ENCODE peak calls at places on chromosomes 11 and 22, in nine cellular contexts. One of them, this sample, is unnamed.

GRCh38 chr11:1778141-1778911 is 14.6 kb upstream of the CTSD start:
- DNase-seq in heart left ventricle: no peak
- DNase-seq in tibial nerve: no peak
- DNase-seq in bronchial epithelial cell: no peak
- DNase-seq in adrenal gland: no peak
- DNase-seq in foreskin fibroblast: no peak
- DNase-seq in AG04450: no peak
- DNase-seq in CD8-positive, alpha-beta T cell: no peak
- DNase-seq in upper lobe of right lung: peak; percentile 85
- DNase-seq in this sample: no peak

GRCh38 chr11:107018274-107018901 is at the start of gene GUCY1A2:
- DNase-seq in adrenal gland: no peak
- DNase-seq in foreskin fibroblast: no peak
- DNase-seq in heart left ventricle: peak; percentile 56
- DNase-seq in tibial nerve: no peak
- DNase-seq in AG04450: no peak
- DNase-seq in CD8-positive, alpha-beta T cell: no peak
- DNase-seq in upper lobe of right lung: no peak
- DNase-seq in bronchial epithelial cell: no peak
- DNase-seq in this sample: no peak

GRCh38 chr22:38845368-38845740 is 1.5 kb upstream of the NPTXR start:
- DNase-seq in heart left ventricle: no peak
- DNase-seq in upper lobe of right lung: no peak
- DNase-seq in CD8-positive, alpha-beta T cell: no peak
- DNase-seq in foreskin fibroblast: no peak
- DNase-seq in bronchial epithelial cell: no peak
- DNase-seq in tibial nerve: no peak
- DNase-seq in adrenal gland: no peak
- DNase-seq in AG04450: no peak
- DNase-seq in this sample: no peak

GRCh38 chr11:117498791-117499190 is 171.1 kb downstream of the CEP164 start:
- DNase-seq in tibial nerve: no peak
- DNase-seq in CD8-positive, alpha-beta T cell: no peak
- DNase-seq in foreskin fibroblast: no peak
- DNase-seq in adrenal gland: no peak
- DNase-seq in upper lobe of right lung: no peak
- DNase-seq in AG04450: no peak
- DNase-seq in heart left ventricle: no peak
- DNase-seq in bronchial epithelial cell: no peak
- DNase-seq in this sample: no peak

GRCh38 chr22:50461979-50462540 is 12.8 kb downstream of the SBF1 start:
- DNase-seq in bronchial epithelial cell: no peak
- DNase-seq in adrenal gland: no peak
- DNase-seq in upper lobe of right lung: no peak
- DNase-seq in AG04450: no peak
- DNase-seq in heart left ventricle: no peak
- DNase-seq in CD8-positive, alpha-beta T cell: no peak
- DNase-seq in foreskin fibroblast: no peak
- DNase-seq in tibial nerve: no peak
- DNase-seq in this sample: no peak

GRCh38 chr22:50341977-50342650 is 1.0 kb upstream of the PPP6R2 start:
- DNase-seq in AG04450: peak; percentile 61
- DNase-seq in CD8-positive, alpha-beta T cell: peak; percentile 92
- DNase-seq in upper lobe of right lung: peak; percentile 93
- DNase-seq in foreskin fibroblast: peak; percentile 66
- DNase-seq in heart left ventricle: peak; percentile 94
- DNase-seq in tibial nerve: peak; percentile 95
- DNase-seq in adrenal gland: peak; percentile 96
- DNase-seq in bronchial epithelial cell: peak; percentile 64
- DNase-seq in this sample: peak; percentile 45

GRCh38 chr11:44983786-44984185 is 33.1 kb upstream of the TP53I11 start:
- DNase-seq in adrenal gland: no peak
- DNase-seq in bronchial epithelial cell: peak; percentile 4
- DNase-seq in tibial nerve: no peak
- DNase-seq in heart left ventricle: no peak
- DNase-seq in CD8-positive, alpha-beta T cell: no peak
- DNase-seq in AG04450: no peak
- DNase-seq in upper lobe of right lung: no peak
- DNase-seq in foreskin fibroblast: no peak
- DNase-seq in this sample: no peak

GRCh38 chr11:122976734-122977454 is 4.7 kb downstream of the BSX start:
- DNase-seq in upper lobe of right lung: no peak
- DNase-seq in adrenal gland: no peak
- DNase-seq in foreskin fibroblast: no peak
- DNase-seq in heart left ventricle: no peak
- DNase-seq in tibial nerve: no peak
- DNase-seq in CD8-positive, alpha-beta T cell: no peak
- DNase-seq in bronchial epithelial cell: no peak
- DNase-seq in AG04450: no peak
- DNase-seq in this sample: no peak

GRCh38 chr11:102495161-102496042 is 35.1 kb downstream of the MMP7 start:
- DNase-seq in CD8-positive, alpha-beta T cell: peak; percentile 39
- DNase-seq in bronchial epithelial cell: peak; percentile 76
- DNase-seq in adrenal gland: peak; percentile 62
- DNase-seq in heart left ventricle: no peak
- DNase-seq in foreskin fibroblast: peak; percentile 66
- DNase-seq in upper lobe of right lung: no peak
- DNase-seq in AG04450: peak; percentile 75
- DNase-seq in tibial nerve: no peak
- DNase-seq in this sample: peak; percentile 55

GRCh38 chr22:37010976-37011375 is 8.3 kb downstream of the TST start:
- DNase-seq in tibial nerve: no peak
- DNase-seq in adrenal gland: no peak
- DNase-seq in bronchial epithelial cell: no peak
- DNase-seq in heart left ventricle: no peak
- DNase-seq in foreskin fibroblast: no peak
- DNase-seq in AG04450: no peak
- DNase-seq in CD8-positive, alpha-beta T cell: no peak
- DNase-seq in upper lobe of right lung: peak; percentile 57
- DNase-seq in this sample: no peak

GRCh38 chr11:102869354-102869753 is 5.4 kb downstream of the MMP12 start:
- DNase-seq in tibial nerve: no peak
- DNase-seq in CD8-positive, alpha-beta T cell: no peak
- DNase-seq in adrenal gland: no peak
- DNase-seq in bronchial epithelial cell: peak; percentile 45
- DNase-seq in heart left ventricle: no peak
- DNase-seq in foreskin fibroblast: no peak
- DNase-seq in upper lobe of right lung: no peak
- DNase-seq in AG04450: no peak
- DNase-seq in this sample: no peak

GRCh38 chr11:63846897-63847296 is 8.0 kb downstream of the MARK2 start:
- DNase-seq in CD8-positive, alpha-beta T cell: no peak
- DNase-seq in tibial nerve: no peak
- DNase-seq in heart left ventricle: no peak
- DNase-seq in AG04450: no peak
- DNase-seq in upper lobe of right lung: no peak
- DNase-seq in foreskin fibroblast: no peak
- DNase-seq in bronchial epithelial cell: no peak
- DNase-seq in adrenal gland: no peak
- DNase-seq in this sample: no peak

DNA sequence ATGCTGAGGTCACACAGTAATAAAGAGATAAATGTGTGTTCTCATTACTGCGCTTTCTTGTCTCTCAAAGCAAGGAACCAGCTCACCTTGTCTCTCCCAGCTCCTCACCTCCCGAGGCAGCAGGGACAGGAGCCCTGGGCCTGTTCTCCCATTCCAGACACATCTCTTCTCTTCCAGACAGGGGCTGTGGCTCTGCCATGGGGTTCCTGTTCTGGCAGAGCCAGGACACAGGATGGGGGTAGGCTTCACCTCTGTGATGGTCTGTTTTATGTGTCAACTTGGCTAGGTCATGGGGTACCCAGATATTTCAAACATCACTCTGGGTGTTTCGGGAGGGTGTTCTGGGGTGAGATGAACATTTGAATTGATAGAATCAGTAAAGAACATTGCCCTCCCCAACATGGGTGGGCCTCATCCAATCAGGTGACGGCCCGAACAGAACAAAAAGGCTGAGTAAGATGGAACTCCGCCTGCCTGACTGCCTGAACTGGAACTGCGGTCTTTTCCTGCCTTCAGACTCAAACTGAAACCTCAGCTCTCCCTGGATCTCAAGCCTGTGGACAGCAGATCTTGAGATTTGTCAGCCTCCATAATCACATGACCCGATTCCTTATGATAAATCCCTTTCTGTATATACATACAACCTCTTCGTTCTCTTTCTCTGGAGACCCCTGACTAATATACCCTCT is 2.0 kb upstream of the VSIG10L2 start:
- DNase-seq in upper lobe of right lung: peak; percentile 18
- DNase-seq in foreskin fibroblast: no peak
- DNase-seq in tibial nerve: no peak
- DNase-seq in CD8-positive, alpha-beta T cell: no peak
- DNase-seq in bronchial epithelial cell: no peak
- DNase-seq in AG04450: no peak
- DNase-seq in adrenal gland: peak; percentile 6
- DNase-seq in heart left ventricle: no peak
- DNase-seq in this sample: no peak
- H3K4me3 ChIP-seq in upper lobe of right lung: no peak overlapping the region
- H3K4me3 ChIP-seq in foreskin fibroblast: no peak overlapping the region
- H3K4me3 ChIP-seq in tibial nerve: no peak overlapping the region
- H3K4me3 ChIP-seq in CD8-positive, alpha-beta T cell: no peak overlapping the region
- H3K4me3 ChIP-seq in bronchial epithelial cell: no peak overlapping the region
- H3K4me3 ChIP-seq in AG04450: no peak overlapping the region
- H3K4me3 ChIP-seq in adrenal gland: no peak overlapping the region
- H3K4me3 ChIP-seq in heart left ventricle: no peak overlapping the region
- H3K4me3 ChIP-seq in this sample: no peak overlapping the region

DNA sequence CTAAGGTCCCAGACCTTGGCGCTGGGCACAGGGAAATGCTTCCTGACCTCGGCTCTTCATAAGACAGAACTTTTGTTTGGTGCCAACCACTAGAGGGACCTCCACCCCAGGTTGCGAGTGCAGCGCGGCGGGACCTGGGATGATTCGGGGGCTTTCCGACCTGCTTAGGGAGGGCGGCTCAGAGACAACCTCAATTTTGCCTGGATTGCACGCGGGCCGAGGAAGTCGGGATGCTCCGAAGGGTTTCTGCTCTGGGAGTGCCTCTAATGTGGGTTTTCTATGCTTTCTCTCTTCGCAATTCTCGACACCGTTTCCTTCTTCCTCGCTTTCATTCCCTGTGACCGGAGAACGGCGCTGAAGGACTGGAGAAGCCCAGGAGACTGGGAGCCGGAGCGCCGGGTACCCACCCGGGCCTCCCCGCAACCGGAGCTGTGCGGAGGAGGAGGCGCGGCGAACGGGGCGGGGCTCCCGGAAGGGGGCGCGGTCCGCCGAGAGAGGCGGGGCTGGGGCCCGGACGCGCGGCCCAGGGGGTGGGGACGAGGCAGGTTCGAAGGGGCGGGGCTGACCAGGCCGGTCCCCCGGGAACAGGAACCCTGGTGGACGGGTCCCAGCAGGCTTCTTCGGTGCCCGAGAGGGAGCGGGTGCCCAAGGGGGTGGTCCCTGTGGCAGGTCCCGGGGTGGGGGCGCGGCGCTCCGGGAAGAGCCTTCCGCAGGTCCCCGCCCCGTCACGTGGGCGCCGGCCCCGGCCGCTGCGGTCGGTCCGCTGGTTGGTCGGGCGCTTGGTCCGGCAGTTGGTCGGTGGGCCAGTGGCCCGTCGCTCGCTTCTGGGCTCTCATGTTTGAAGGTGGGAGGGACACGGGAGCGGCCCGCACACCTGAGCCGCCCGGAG is at the start of gene PPFIBP2:
- DNase-seq in CD8-positive, alpha-beta T cell: peak; percentile 86
- DNase-seq in adrenal gland: peak; percentile 88
- DNase-seq in AG04450: no peak
- DNase-seq in heart left ventricle: peak; percentile 91
- DNase-seq in foreskin fibroblast: peak; percentile 61
- DNase-seq in tibial nerve: peak; percentile 67
- DNase-seq in bronchial epithelial cell: peak; percentile 58
- DNase-seq in upper lobe of right lung: peak; percentile 92
- DNase-seq in this sample: no peak
- H3K4me3 ChIP-seq in CD8-positive, alpha-beta T cell: peak within 1 kb of the TSS; percentile 93
- H3K4me3 ChIP-seq in adrenal gland: peak within 1 kb of the TSS; percentile 91
- H3K4me3 ChIP-seq in AG04450: peak within 1 kb of the TSS; percentile 69
- H3K4me3 ChIP-seq in heart left ventricle: peak within 1 kb of the TSS; percentile 76
- H3K4me3 ChIP-seq in foreskin fibroblast: peak within 1 kb of the TSS; percentile 80
- H3K4me3 ChIP-seq in tibial nerve: peak within 1 kb of the TSS; percentile 90
- H3K4me3 ChIP-seq in bronchial epithelial cell: peak within 1 kb of the TSS; percentile 73
- H3K4me3 ChIP-seq in upper lobe of right lung: peak within 1 kb of the TSS; percentile 67
- H3K4me3 ChIP-seq in this sample: peak within 1 kb of the TSS; percentile 100

GRCh38 chr22:19176732-19177131 is 1.8 kb downstream of the SLC25A1 start:
- DNase-seq in CD8-positive, alpha-beta T cell: no peak
- DNase-seq in bronchial epithelial cell: no peak
- DNase-seq in AG04450: no peak
- DNase-seq in adrenal gland: no peak
- DNase-seq in tibial nerve: no peak
- DNase-seq in heart left ventricle: no peak
- DNase-seq in upper lobe of right lung: no peak
- DNase-seq in foreskin fibroblast: no peak
- DNase-seq in this sample: no peak
- H3K4me3 ChIP-seq in CD8-positive, alpha-beta T cell: no peak overlapping the region
- H3K4me3 ChIP-seq in bronchial epithelial cell: no peak overlapping the region
- H3K4me3 ChIP-seq in AG04450: peak overlapping the region; percentile 68
- H3K4me3 ChIP-seq in adrenal gland: no peak overlapping the region
- H3K4me3 ChIP-seq in tibial nerve: no peak overlapping the region
- H3K4me3 ChIP-seq in heart left ventricle: no peak overlapping the region
- H3K4me3 ChIP-seq in upper lobe of right lung: no peak overlapping the region
- H3K4me3 ChIP-seq in foreskin fibroblast: peak overlapping the region; percentile 56
- H3K4me3 ChIP-seq in this sample: no peak overlapping the region

GRCh38 chr11:134562941-134563471 is 151.0 kb upstream of the B3GAT1 start:
- DNase-seq in tibial nerve: no peak
- DNase-seq in CD8-positive, alpha-beta T cell: no peak
- DNase-seq in heart left ventricle: no peak
- DNase-seq in adrenal gland: peak; percentile 28
- DNase-seq in AG04450: no peak
- DNase-seq in upper lobe of right lung: peak; percentile 40
- DNase-seq in bronchial epithelial cell: no peak
- DNase-seq in foreskin fibroblast: no peak
- DNase-seq in this sample: no peak

GRCh38 chr11:134562176-134562575 is 150.1 kb upstream of the B3GAT1 start:
- DNase-seq in CD8-positive, alpha-beta T cell: no peak
- DNase-seq in upper lobe of right lung: peak; percentile 15
- DNase-seq in heart left ventricle: no peak
- DNase-seq in foreskin fibroblast: no peak
- DNase-seq in bronchial epithelial cell: no peak
- DNase-seq in tibial nerve: no peak
- DNase-seq in AG04450: no peak
- DNase-seq in adrenal gland: peak; percentile 13
- DNase-seq in this sample: no peak

GRCh38 chr11:134560566-134561347 is 148.7 kb upstream of the B3GAT1 start:
- DNase-seq in foreskin fibroblast: no peak
- DNase-seq in CD8-positive, alpha-beta T cell: no peak
- DNase-seq in AG04450: no peak
- DNase-seq in adrenal gland: no peak
- DNase-seq in tibial nerve: no peak
- DNase-seq in upper lobe of right lung: peak; percentile 48
- DNase-seq in bronchial epithelial cell: no peak
- DNase-seq in heart left ventricle: no peak
- DNase-seq in this sample: no peak

GRCh38 chr11:134560066-134560465 is 148.0 kb upstream of the B3GAT1 start:
- DNase-seq in AG04450: no peak
- DNase-seq in heart left ventricle: no peak
- DNase-seq in upper lobe of right lung: peak; percentile 61
- DNase-seq in CD8-positive, alpha-beta T cell: no peak
- DNase-seq in tibial nerve: no peak
- DNase-seq in adrenal gland: peak; percentile 38
- DNase-seq in foreskin fibroblast: no peak
- DNase-seq in bronchial epithelial cell: no peak
- DNase-seq in this sample: no peak

DNA sequence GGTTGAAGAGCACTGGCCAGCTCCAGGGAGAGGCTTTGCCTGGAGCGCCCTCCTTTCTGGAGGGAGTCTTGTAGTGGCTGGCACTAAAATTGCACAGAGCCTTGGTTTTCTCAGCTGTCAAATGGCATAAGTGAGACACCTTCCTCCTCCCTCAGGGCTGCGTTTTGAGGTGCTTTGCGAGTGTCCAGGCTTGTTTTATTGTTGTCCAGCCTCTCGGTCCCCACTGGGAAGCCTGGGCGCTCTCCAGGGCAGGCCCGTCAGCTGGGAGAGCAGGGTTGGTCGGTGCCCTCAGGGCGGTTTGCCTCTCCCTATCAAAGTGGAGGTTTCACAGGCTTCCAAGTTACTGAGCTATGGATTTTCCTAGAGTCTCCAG is 149.3 kb upstream of the B3GAT1 start:
- DNase-seq in tibial nerve: no peak
- DNase-seq in AG04450: no peak
- DNase-seq in bronchial epithelial cell: no peak
- DNase-seq in heart left ventricle: no peak
- DNase-seq in CD8-positive, alpha-beta T cell: no peak
- DNase-seq in upper lobe of right lung: peak; percentile 48
- DNase-seq in foreskin fibroblast: no peak
- DNase-seq in adrenal gland: peak; percentile 18
- DNase-seq in this sample: no peak
- H3K4me3 ChIP-seq in tibial nerve: no peak overlapping the region
- H3K4me3 ChIP-seq in AG04450: no peak overlapping the region
- H3K4me3 ChIP-seq in bronchial epithelial cell: no peak overlapping the region
- H3K4me3 ChIP-seq in heart left ventricle: no peak overlapping the region
- H3K4me3 ChIP-seq in CD8-positive, alpha-beta T cell: no peak overlapping the region
- H3K4me3 ChIP-seq in upper lobe of right lung: no peak overlapping the region
- H3K4me3 ChIP-seq in foreskin fibroblast: no peak overlapping the region
- H3K4me3 ChIP-seq in adrenal gland: no peak overlapping the region
- H3K4me3 ChIP-seq in this sample: no peak overlapping the region

This sample was measured in GM12864.